ENCODE peak calls at places on chromosomes 1 and 21, in six cellular contexts. One of them, this sample, is unnamed.

GRCh38 chr1:165726169-165726568 is 27.8 kb upstream of the ALDH9A1 start:
- DNase-seq in AG09309: no peak
- DNase-seq in GM12865: no peak
- DNase-seq in heart left ventricle: no peak
- DNase-seq in psoas muscle: no peak
- DNase-seq in BJ: no peak
- DNase-seq in this sample: no peak

GRCh38 chr1:55718758-55719671 is 503.9 kb upstream of the USP24 start:
- DNase-seq in heart left ventricle: no peak
- DNase-seq in psoas muscle: peak; percentile 64
- DNase-seq in BJ: peak; percentile 100
- DNase-seq in AG09309: peak; percentile 100
- DNase-seq in GM12865: no peak
- DNase-seq in this sample: no peak

GRCh38 chr1:150563340-150564038 is 14.3 kb downstream of the ADAMTSL4 start:
- DNase-seq in psoas muscle: no peak
- DNase-seq in BJ: no peak
- DNase-seq in AG09309: no peak
- DNase-seq in heart left ventricle: peak; percentile 74
- DNase-seq in GM12865: peak; percentile 91
- DNase-seq in this sample: no peak

GRCh38 chr1:204647114-204647804 is 38.3 kb downstream of the LRRN2 start:
- DNase-seq in heart left ventricle: no peak
- DNase-seq in GM12865: peak; percentile 69
- DNase-seq in AG09309: no peak
- DNase-seq in psoas muscle: no peak
- DNase-seq in BJ: peak; percentile 2
- DNase-seq in this sample: no peak

GRCh38 chr21:39673736-39674135 is 61.0 kb downstream of the B3GALT5 start:
- DNase-seq in heart left ventricle: no peak
- DNase-seq in AG09309: no peak
- DNase-seq in BJ: no peak
- DNase-seq in GM12865: no peak
- DNase-seq in psoas muscle: no peak
- DNase-seq in this sample: no peak

GRCh38 chr1:211967704-211968103 is 67.7 kb downstream of the INTS7 start:
- DNase-seq in GM12865: no peak
- DNase-seq in heart left ventricle: no peak
- DNase-seq in AG09309: no peak
- DNase-seq in BJ: no peak
- DNase-seq in psoas muscle: no peak
- DNase-seq in this sample: no peak

GRCh38 chr21:30943920-30944319 is 62.5 kb upstream of the KRTAP11-1 start:
- DNase-seq in GM12865: no peak
- DNase-seq in AG09309: no peak
- DNase-seq in BJ: no peak
- DNase-seq in psoas muscle: no peak
- DNase-seq in heart left ventricle: no peak
- DNase-seq in this sample: no peak

GRCh38 chr21:33036430-33037162 is 10.9 kb downstream of the OLIG2 start:
- DNase-seq in BJ: no peak
- DNase-seq in AG09309: peak; percentile 13
- DNase-seq in GM12865: peak; percentile 30
- DNase-seq in heart left ventricle: no peak
- DNase-seq in psoas muscle: no peak
- DNase-seq in this sample: no peak

GRCh38 chr1:86846166-86846647 is 67.7 kb downstream of the SELENOF start:
- DNase-seq in psoas muscle: no peak
- DNase-seq in heart left ventricle: no peak
- DNase-seq in BJ: peak; percentile 70
- DNase-seq in GM12865: no peak
- DNase-seq in AG09309: peak; percentile 92
- DNase-seq in this sample: no peak

GRCh38 chr1:150235436-150235851 is 468 bp downstream of the ANP32E start:
- DNase-seq in BJ: no peak
- DNase-seq in psoas muscle: no peak
- DNase-seq in heart left ventricle: no peak
- DNase-seq in AG09309: no peak
- DNase-seq in GM12865: no peak
- DNase-seq in this sample: no peak

GRCh38 chr1:205480349-205481278 is 23.9 kb upstream of the CDK18 start:
- DNase-seq in GM12865: peak; percentile 90
- DNase-seq in heart left ventricle: no peak
- DNase-seq in psoas muscle: no peak
- DNase-seq in BJ: no peak
- DNase-seq in AG09309: no peak
- DNase-seq in this sample: no peak

GRCh38 chr1:181043025-181043880 is 9.5 kb downstream of the MR1 start:
- DNase-seq in heart left ventricle: no peak
- DNase-seq in GM12865: no peak
- DNase-seq in BJ: no peak
- DNase-seq in psoas muscle: no peak
- DNase-seq in AG09309: no peak
- DNase-seq in this sample: no peak

GRCh38 chr1:234543442-234544093 is 64.6 kb upstream of the TARBP1 start:
- DNase-seq in BJ: no peak
- DNase-seq in AG09309: no peak
- DNase-seq in heart left ventricle: peak; percentile 73
- DNase-seq in psoas muscle: peak; percentile 73
- DNase-seq in GM12865: no peak
- DNase-seq in this sample: no peak

GRCh38 chr1:39105061-39105840 is 79.1 kb downstream of the NDUFS5 start:
- DNase-seq in heart left ventricle: peak; percentile 79
- DNase-seq in psoas muscle: peak; percentile 88
- DNase-seq in BJ: no peak
- DNase-seq in GM12865: peak; percentile 76
- DNase-seq in AG09309: no peak
- DNase-seq in this sample: no peak

GRCh38 chr1:23545851-23546250 is 13.4 kb downstream of the ID3 start:
- DNase-seq in AG09309: no peak
- DNase-seq in BJ: no peak
- DNase-seq in GM12865: no peak
- DNase-seq in heart left ventricle: no peak
- DNase-seq in psoas muscle: no peak
- DNase-seq in this sample: no peak

DNA sequence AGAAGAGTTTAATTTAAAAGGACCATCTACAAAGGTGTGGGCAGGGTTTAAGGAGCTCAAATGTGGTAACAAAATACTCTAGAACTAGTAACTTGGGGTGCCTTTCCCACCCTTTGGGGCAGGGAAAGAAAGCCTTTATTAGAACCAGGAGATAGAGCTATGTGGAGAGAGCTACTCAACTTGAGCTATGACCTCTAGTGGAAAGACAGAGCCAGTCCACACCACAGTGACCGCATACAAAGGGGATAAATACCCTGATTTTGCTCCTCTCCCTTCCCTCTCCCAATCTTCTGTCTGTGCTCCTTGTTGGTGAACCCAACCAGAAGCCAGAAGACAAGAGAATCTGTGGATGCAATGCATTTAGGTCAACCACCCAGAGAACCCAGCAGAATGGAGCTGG is 54.4 kb upstream of the JAK1 start:
- DNase-seq in psoas muscle: no peak
- DNase-seq in BJ: no peak
- DNase-seq in AG09309: no peak
- DNase-seq in GM12865: no peak
- DNase-seq in heart left ventricle: no peak
- DNase-seq in this sample: no peak
- TF ChIP-seq CTCF in psoas muscle: peak; percentile 37
- TF ChIP-seq CTCF in BJ: peak; percentile 57
- TF ChIP-seq CTCF in AG09309: peak; percentile 48
- TF ChIP-seq CTCF in GM12865: peak; percentile 19
- TF ChIP-seq CTCF in heart left ventricle: peak; percentile 40
- TF ChIP-seq CTCF in this sample: peak; percentile 58

GRCh38 chr1:25486602-25487001 is 55.9 kb downstream of the MACO1 start:
- DNase-seq in BJ: no peak
- DNase-seq in AG09309: no peak
- DNase-seq in heart left ventricle: no peak
- DNase-seq in GM12865: no peak
- DNase-seq in psoas muscle: no peak
- DNase-seq in this sample: no peak

GRCh38 chr1:25484096-25484495 is 53.4 kb downstream of the MACO1 start:
- DNase-seq in BJ: no peak
- DNase-seq in GM12865: no peak
- DNase-seq in heart left ventricle: peak; percentile 65
- DNase-seq in psoas muscle: peak; percentile 88
- DNase-seq in AG09309: no peak
- DNase-seq in this sample: no peak

GRCh38 chr1:25485536-25486235 is 55.0 kb downstream of the MACO1 start:
- DNase-seq in heart left ventricle: no peak
- DNase-seq in BJ: no peak
- DNase-seq in AG09309: no peak
- DNase-seq in psoas muscle: no peak
- DNase-seq in GM12865: no peak
- DNase-seq in this sample: no peak

GRCh38 chr1:25484533-25484932 is 53.8 kb downstream of the MACO1 start:
- DNase-seq in heart left ventricle: no peak
- DNase-seq in psoas muscle: no peak
- DNase-seq in BJ: no peak
- DNase-seq in AG09309: no peak
- DNase-seq in GM12865: no peak
- DNase-seq in this sample: no peak

DNA sequence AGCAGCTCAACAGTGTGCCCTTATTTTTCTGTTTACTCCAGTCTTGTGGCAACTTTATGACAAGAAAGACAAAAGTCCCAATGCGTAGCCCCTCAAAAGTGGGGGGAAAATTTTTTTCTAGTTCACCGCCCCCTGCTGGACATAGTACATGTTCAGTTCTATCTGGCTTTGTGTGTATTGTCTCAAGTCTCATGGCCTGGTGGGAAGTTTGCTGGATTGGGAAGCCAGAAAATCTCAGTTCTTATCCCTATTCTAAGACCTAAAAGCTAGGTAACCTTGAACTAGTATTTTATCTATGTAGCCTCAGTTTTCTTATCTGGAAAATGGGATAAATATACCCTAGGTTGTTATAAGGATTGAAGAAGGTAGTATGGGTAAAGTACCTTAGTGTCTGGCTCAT is 55.8 kb upstream of the LDLRAP1 start:
- DNase-seq in psoas muscle: no peak
- DNase-seq in GM12865: peak; percentile 29
- DNase-seq in heart left ventricle: no peak
- DNase-seq in AG09309: no peak
- DNase-seq in BJ: no peak
- DNase-seq in this sample: no peak
- TF ChIP-seq CTCF in psoas muscle: peak; percentile 45
- TF ChIP-seq CTCF in GM12865: peak; percentile 59
- TF ChIP-seq CTCF in heart left ventricle: peak; percentile 51
- TF ChIP-seq CTCF in AG09309: peak; percentile 38
- TF ChIP-seq CTCF in BJ: peak; percentile 38
- TF ChIP-seq CTCF in this sample: peak; percentile 76

DNA sequence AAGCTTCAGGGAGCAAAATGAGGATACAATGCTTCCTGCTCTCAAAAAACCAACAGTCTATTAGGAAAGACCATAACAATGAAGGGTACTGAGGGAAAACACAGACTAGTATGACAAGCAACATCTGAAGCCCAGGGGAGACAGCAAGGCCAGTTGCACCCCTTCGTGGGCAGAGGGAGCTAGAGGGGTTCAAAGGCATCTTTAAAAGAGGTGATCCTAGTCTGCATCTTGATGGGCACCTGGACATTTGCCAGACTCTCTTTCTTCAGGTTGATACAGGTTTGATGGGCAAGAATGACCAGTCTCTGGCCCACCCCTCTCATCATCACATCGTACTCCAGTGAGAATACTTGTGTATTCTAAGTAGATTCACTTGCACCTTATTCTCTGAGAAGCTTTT is 177.7 kb downstream of the VAV3 start:
- DNase-seq in BJ: no peak
- DNase-seq in heart left ventricle: no peak
- DNase-seq in GM12865: peak; percentile 56
- DNase-seq in psoas muscle: no peak
- DNase-seq in AG09309: no peak
- DNase-seq in this sample: no peak
- TF ChIP-seq CTCF in BJ: no peak
- TF ChIP-seq CTCF in heart left ventricle: no peak
- TF ChIP-seq CTCF in GM12865: peak; percentile 37
- TF ChIP-seq CTCF in psoas muscle: no peak
- TF ChIP-seq CTCF in AG09309: no peak
- TF ChIP-seq CTCF in this sample: no peak

DNA sequence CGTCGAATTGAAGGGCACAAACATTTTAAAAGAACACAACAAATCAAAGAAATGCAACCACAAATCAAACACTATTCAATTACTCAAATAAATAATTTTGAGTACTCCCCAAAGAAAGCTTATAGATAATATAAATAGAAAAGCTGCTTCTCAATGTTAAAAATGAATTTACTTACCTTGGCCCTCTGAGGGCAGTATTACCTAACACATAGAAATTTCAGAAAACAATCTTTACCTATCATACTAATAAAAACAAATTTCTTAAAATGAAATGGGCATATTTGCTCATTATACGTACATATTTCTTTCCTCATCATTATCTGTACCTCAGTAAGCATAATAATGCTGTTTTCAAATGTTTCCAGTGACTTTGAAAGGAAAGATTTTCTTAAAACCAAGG is 141.8 kb downstream of the AKT3 start:
- DNase-seq in GM12865: peak; percentile 12
- DNase-seq in psoas muscle: no peak
- DNase-seq in heart left ventricle: no peak
- DNase-seq in BJ: no peak
- DNase-seq in AG09309: no peak
- DNase-seq in this sample: no peak
- TF ChIP-seq CTCF in GM12865: peak; percentile 12
- TF ChIP-seq CTCF in psoas muscle: peak; percentile 18
- TF ChIP-seq CTCF in heart left ventricle: peak; percentile 42
- TF ChIP-seq CTCF in BJ: no peak
- TF ChIP-seq CTCF in AG09309: no peak
- TF ChIP-seq CTCF in this sample: peak; percentile 81

GRCh38 chr1:93972341-93972740 is 63.1 kb upstream of the GCLM start:
- DNase-seq in BJ: no peak
- DNase-seq in heart left ventricle: no peak
- DNase-seq in GM12865: no peak
- DNase-seq in psoas muscle: no peak
- DNase-seq in AG09309: no peak
- DNase-seq in this sample: no peak
- TF ChIP-seq CTCF in BJ: no peak
- TF ChIP-seq CTCF in heart left ventricle: no peak
- TF ChIP-seq CTCF in GM12865: no peak
- TF ChIP-seq CTCF in psoas muscle: no peak
- TF ChIP-seq CTCF in AG09309: no peak
- TF ChIP-seq CTCF in this sample: no peak

GRCh38 chr1:225445644-225446297 is 17.9 kb upstream of the LBR start:
- DNase-seq in BJ: no peak
- DNase-seq in psoas muscle: no peak
- DNase-seq in GM12865: no peak
- DNase-seq in heart left ventricle: no peak
- DNase-seq in AG09309: no peak
- DNase-seq in this sample: no peak

GRCh38 chr1:225442156-225442555 is 14.3 kb upstream of the LBR start:
- DNase-seq in heart left ventricle: no peak
- DNase-seq in AG09309: no peak
- DNase-seq in BJ: no peak
- DNase-seq in GM12865: no peak
- DNase-seq in psoas muscle: no peak
- DNase-seq in this sample: no peak

GRCh38 chr1:225437710-225438437 is 10.0 kb upstream of the LBR start:
- DNase-seq in AG09309: no peak
- DNase-seq in BJ: no peak
- DNase-seq in GM12865: no peak
- DNase-seq in psoas muscle: no peak
- DNase-seq in heart left ventricle: no peak
- DNase-seq in this sample: no peak

GRCh38 chr1:225440380-225440957 is 12.6 kb upstream of the LBR start:
- DNase-seq in GM12865: no peak
- DNase-seq in AG09309: no peak
- DNase-seq in BJ: no peak
- DNase-seq in heart left ventricle: no peak
- DNase-seq in psoas muscle: no peak
- DNase-seq in this sample: no peak

GRCh38 chr1:225441314-225442119 is 13.7 kb upstream of the LBR start:
- DNase-seq in psoas muscle: no peak
- DNase-seq in heart left ventricle: no peak
- DNase-seq in BJ: no peak
- DNase-seq in AG09309: no peak
- DNase-seq in GM12865: peak; percentile 58
- DNase-seq in this sample: no peak
- TF ChIP-seq CTCF in psoas muscle: no peak
- TF ChIP-seq CTCF in heart left ventricle: peak; percentile 22
- TF ChIP-seq CTCF in BJ: peak; percentile 29
- TF ChIP-seq CTCF in AG09309: no peak
- TF ChIP-seq CTCF in GM12865: peak; percentile 20
- TF ChIP-seq CTCF in this sample: peak; percentile 58

This sample was measured in chondrocyte.